ENCODE peak calls at places on chromosomes 12 and 14, in six cellular contexts. Q, H, J, X, C and P are unnamed samples.

GRCh38 chr12:110555509-110556406 is 27.4 kb downstream of the PPTC7 start:
- DNase-seq in X (no peak), H (peak), J (no peak), C (no peak), Q (peak), P (peak)

GRCh38 chr14:68970096-68970612 is 8.9 kb downstream of the ACTN1 start:
- DNase-seq in Q (no peak), J (no peak), H (no peak), X (no peak), C (peak), P (no peak)

GRCh38 chr12:66751432-66752113 is 72.7 kb upstream of the GRIP1 start:
- DNase-seq in H (peak), C (no peak), X (no peak), Q (no peak), J (no peak), P (no peak)

GRCh38 chr12:21666722-21667121 is 9.1 kb upstream of the LDHB start:
- DNase-seq in X (no peak), C (no peak), J (no peak), Q (no peak), H (peak), P (no peak)

GRCh38 chr12:99745895-99746294 is 98.3 kb downstream of the GARIN6 start:
- DNase-seq in X (no peak), Q (no peak), J (no peak), H (no peak), C (no peak), P (no peak)

GRCh38 chr12:6914246-6914947 is at the start of gene ENO2:
- DNase-seq in X (peak), Q (peak), C (peak), H (peak), J (peak), P (peak)

GRCh38 chr12:65787056-65787855 is 37.0 kb upstream of the HMGA2 start:
- DNase-seq in J (no peak), C (no peak), Q (no peak), H (no peak), X (no peak), P (no peak)

GRCh38 chr12:6444704-6445688 is at the start of gene CD27:
- DNase-seq in C (no peak), X (no peak), J (no peak), Q (no peak), H (no peak), P (no peak)

GRCh38 chr12:1474059-1474537 is 120.3 kb downstream of the FBXL14 start:
- DNase-seq in C (no peak), X (peak), H (peak), J (no peak), Q (peak), P (peak)

GRCh38 chr14:32329690-32330290 is 692 bp downstream of the AKAP6 start:
- DNase-seq in H (no peak), J (no peak), C (no peak), Q (no peak), X (no peak), P (no peak)

GRCh38 chr14:29664515-29664914 is 263.1 kb downstream of the PRKD1 start:
- DNase-seq in J (no peak), C (no peak), X (no peak), Q (no peak), H (no peak), P (no peak)

GRCh38 chr12:117045175-117045997 is 53.8 kb downstream of the TESC start:
- DNase-seq in Q (no peak), J (no peak), C (no peak), H (no peak), X (no peak), P (no peak)

GRCh38 chr14:102711946-102712345 is 65.3 kb upstream of the TRAF3 start:
- DNase-seq in C (no peak), X (no peak), Q (peak), H (peak), J (no peak), P (no peak)

GRCh38 chr14:68942281-68943035 is 36.6 kb downstream of the ACTN1 start:
- DNase-seq in J (no peak), X (no peak), C (no peak), H (no peak), Q (peak), P (no peak)

GRCh38 chr12:59382678-59383425 is 213.0 kb upstream of the SLC16A7 start:
- DNase-seq in H (no peak), C (no peak), Q (no peak), J (no peak), X (no peak), P (no peak)